ENCODE peak calls at places on chromosomes 2 and 18, in seven cellular contexts. K, U, S, C, B, V and T are unnamed samples.

GRCh38 chr2:75728614-75729419 is 18.1 kb upstream of the GCFC2 start:
- DNase-seq in K (no peak), U (no peak), S (no peak), C (no peak), B (no peak), V (no peak), T (no peak)

GRCh38 chr2:225004531-225004930 is 37.7 kb downstream of the DOCK10 start:
- DNase-seq in K (no peak), U (no peak), S (no peak), C (no peak), B (no peak), V (no peak), T (no peak)

GRCh38 chr18:37674570-37674969 is 109.0 kb upstream of the CELF4 start:
- DNase-seq in K (no peak), U (no peak), S (peak), C (no peak), B (no peak), V (no peak), T (no peak)

GRCh38 chr18:32911660-32912284 is 138.9 kb upstream of the KLHL14 start:
- DNase-seq in K (no peak), U (no peak), S (no peak), C (no peak), B (no peak), V (no peak), T (no peak)

GRCh38 chr2:42967959-42968674 is 175.7 kb upstream of the HAAO start:
- DNase-seq in K (peak), U (no peak), S (peak), C (no peak), B (no peak), V (no peak), T (no peak)

GRCh38 chr2:212646698-212647097 is 108.1 kb upstream of the ERBB4 start:
- DNase-seq in K (no peak), U (peak), S (no peak), C (no peak), B (no peak), V (no peak), T (no peak)

GRCh38 chr2:155645771-155646170 is 686.8 kb downstream of the NR4A2 start:
- DNase-seq in K (no peak), U (no peak), S (no peak), C (no peak), B (no peak), V (no peak), T (no peak)

GRCh38 chr2:9288681-9289338 is 82.2 kb downstream of the ASAP2 start:
- DNase-seq in K (no peak), U (peak), S (no peak), C (no peak), B (no peak), V (no peak), T (no peak)

GRCh38 chr2:38026846-38027245 is 49.1 kb downstream of the CYP1B1 start:
- DNase-seq in K (no peak), U (no peak), S (no peak), C (no peak), B (no peak), V (no peak), T (no peak)

GRCh38 chr2:109438773-109439191 is 175.0 kb downstream of the SEPTIN10 start:
- DNase-seq in K (no peak), U (peak), S (no peak), C (no peak), B (no peak), V (no peak), T (no peak)

GRCh38 chr2:63424329-63425078 is 163.8 kb downstream of the WDPCP start:
- DNase-seq in K (peak), U (peak), S (peak), C (no peak), B (peak), V (peak), T (no peak)

GRCh38 chr2:151946856-151947523 is 118.8 kb upstream of the ARL5A start:
- DNase-seq in K (no peak), U (peak), S (peak), C (peak), B (peak), V (peak), T (peak)

GRCh38 chr18:55587341-55588000 is 521 bp downstream of the TCF4 start:
- DNase-seq in K (no peak), U (no peak), S (no peak), C (peak), B (no peak), V (no peak), T (no peak)

GRCh38 chr2:171141320-171141719 is 19.4 kb downstream of the TLK1 start:
- DNase-seq in K (no peak), U (no peak), S (no peak), C (no peak), B (no peak), V (no peak), T (no peak)

GRCh38 chr2:149021761-149022160 is 16.7 kb upstream of the LYPD6B start:
- DNase-seq in K (no peak), U (no peak), S (no peak), C (no peak), B (no peak), V (no peak), T (no peak)

GRCh38 chr2:157447031-157447430 is 3.1 kb upstream of the CYTIP start:
- DNase-seq in K (no peak), U (no peak), S (no peak), C (no peak), B (no peak), V (no peak), T (no peak)

GRCh38 chr2:222982010-222982908 is 69.7 kb upstream of the KCNE4 start:
- DNase-seq in K (peak), U (no peak), S (peak), C (no peak), B (peak), V (no peak), T (no peak)

GRCh38 chr2:11925295-11925694 is 178.9 kb downstream of the LPIN1 start:
- DNase-seq in K (no peak), U (no peak), S (no peak), C (no peak), B (no peak), V (no peak), T (no peak)

GRCh38 chr2:96763511-96764252 is 3.0 kb downstream of the CNNM4 start:
- DNase-seq in K (no peak), U (no peak), S (peak), C (no peak), B (peak), V (peak), T (no peak)

GRCh38 chr2:47008381-47009280 is 93.0 kb upstream of the MCFD2 start:
- DNase-seq in K (no peak), U (no peak), S (no peak), C (peak), B (no peak), V (no peak), T (no peak)

GRCh38 chr18:8424917-8425725 is 184.1 kb upstream of the RAB12 start:
- DNase-seq in K (no peak), U (peak), S (no peak), C (no peak), B (no peak), V (no peak), T (no peak)

GRCh38 chr18:45521777-45522176 is 93.5 kb upstream of the SLC14A2 start:
- DNase-seq in K (no peak), U (no peak), S (no peak), C (no peak), B (no peak), V (no peak), T (no peak)

GRCh38 chr2:85585781-85586105 is 1.5 kb downstream of the VAMP5 start:
- DNase-seq in K (no peak), U (peak), S (no peak), C (no peak), B (no peak), V (no peak), T (no peak)

GRCh38 chr2:215431778-215432758 is 3.8 kb downstream of the FN1 start:
- DNase-seq in K (no peak), U (no peak), S (no peak), C (no peak), B (no peak), V (no peak), T (no peak)

GRCh38 chr2:26033270-26033768 is 565 bp upstream of the RAB10 start:
- DNase-seq in K (peak), U (peak), S (peak), C (no peak), B (peak), V (peak), T (no peak)

GRCh38 chr2:215590353-215590752 is 154.5 kb upstream of the FN1 start:
- DNase-seq in K (no peak), U (no peak), S (no peak), C (no peak), B (no peak), V (no peak), T (no peak)

GRCh38 chr2:200184748-200185574 is 121.5 kb upstream of the SPATS2L start:
- DNase-seq in K (no peak), U (no peak), S (no peak), C (no peak), B (no peak), V (no peak), T (no peak)

GRCh38 chr2:214649440-214650205 is 159.9 kb downstream of the BARD1 start:
- DNase-seq in K (no peak), U (no peak), S (no peak), C (no peak), B (no peak), V (no peak), T (no peak)

GRCh38 chr2:217223222-217223930 is 363.5 kb upstream of the TNP1 start:
- DNase-seq in K (peak), U (peak), S (peak), C (no peak), B (no peak), V (peak), T (no peak)

GRCh38 chr2:123073371-123073770 is 951.7 kb upstream of the CNTNAP5 start:
- DNase-seq in K (no peak), U (no peak), S (peak), C (no peak), B (no peak), V (no peak), T (no peak)